ENCODE peak calls at places on chromosomes 12 and 14, in nine cellular contexts. One of them, this sample, is unnamed.

GRCh38 chr14:24673534-24674203 is 39.7 kb upstream of the GZMB start:
- DNase-seq in Daoy: no peak
- DNase-seq in stimulated activated CD4-positive, alpha-beta T cell treated with anti-CD3 and anti-CD28 coated beads, Interleukin-2, amount 100 ng/mL, for 48 hours: peak
- DNase-seq in foreskin fibroblast: no peak
- DNase-seq in effector memory CD4-positive, alpha-beta T cell: peak
- DNase-seq in stimulated activated effector memory CD8-positive, alpha-beta T cell treated with anti-CD3 and anti-CD28 coated beads, Interleukin-12 subunit alpha, Interleukin-12 subunit beta, amount 100 ng/mL, for 72 hours: peak
- DNase-seq in globus pallidus: no peak
- DNase-seq in GM03348: no peak
- DNase-seq in activated T-helper 1 cell treated with anti-CD3 and anti-CD28 coated beads, Interleukin-2, amount 50 U/mL, for 16 hours: peak
- DNase-seq in this sample: no peak

GRCh38 chr12:130831246-130831645 is 7.8 kb downstream of the STX2 start:
- DNase-seq in activated T-helper 1 cell treated with anti-CD3 and anti-CD28 coated beads, Interleukin-2, amount 50 U/mL, for 16 hours: no peak
- DNase-seq in effector memory CD4-positive, alpha-beta T cell: no peak
- DNase-seq in stimulated activated CD4-positive, alpha-beta T cell treated with anti-CD3 and anti-CD28 coated beads, Interleukin-2, amount 100 ng/mL, for 48 hours: no peak
- DNase-seq in foreskin fibroblast: no peak
- DNase-seq in stimulated activated effector memory CD8-positive, alpha-beta T cell treated with anti-CD3 and anti-CD28 coated beads, Interleukin-12 subunit alpha, Interleukin-12 subunit beta, amount 100 ng/mL, for 72 hours: no peak
- DNase-seq in Daoy: no peak
- DNase-seq in globus pallidus: no peak
- DNase-seq in GM03348: no peak
- DNase-seq in this sample: no peak

GRCh38 chr14:45201908-45202307 is 51.1 kb downstream of the MIS18BP1 start:
- DNase-seq in stimulated activated CD4-positive, alpha-beta T cell treated with anti-CD3 and anti-CD28 coated beads, Interleukin-2, amount 100 ng/mL, for 48 hours: no peak
- DNase-seq in globus pallidus: no peak
- DNase-seq in foreskin fibroblast: peak
- DNase-seq in GM03348: peak
- DNase-seq in Daoy: no peak
- DNase-seq in activated T-helper 1 cell treated with anti-CD3 and anti-CD28 coated beads, Interleukin-2, amount 50 U/mL, for 16 hours: no peak
- DNase-seq in stimulated activated effector memory CD8-positive, alpha-beta T cell treated with anti-CD3 and anti-CD28 coated beads, Interleukin-12 subunit alpha, Interleukin-12 subunit beta, amount 100 ng/mL, for 72 hours: no peak
- DNase-seq in effector memory CD4-positive, alpha-beta T cell: no peak
- DNase-seq in this sample: no peak

GRCh38 chr14:49512147-49512551 is 74.0 kb downstream of the RPS29 start:
- DNase-seq in stimulated activated effector memory CD8-positive, alpha-beta T cell treated with anti-CD3 and anti-CD28 coated beads, Interleukin-12 subunit alpha, Interleukin-12 subunit beta, amount 100 ng/mL, for 72 hours: no peak
- DNase-seq in effector memory CD4-positive, alpha-beta T cell: no peak
- DNase-seq in stimulated activated CD4-positive, alpha-beta T cell treated with anti-CD3 and anti-CD28 coated beads, Interleukin-2, amount 100 ng/mL, for 48 hours: no peak
- DNase-seq in Daoy: peak
- DNase-seq in activated T-helper 1 cell treated with anti-CD3 and anti-CD28 coated beads, Interleukin-2, amount 50 U/mL, for 16 hours: no peak
- DNase-seq in globus pallidus: no peak
- DNase-seq in GM03348: peak
- DNase-seq in foreskin fibroblast: peak
- DNase-seq in this sample: peak

GRCh38 chr14:28754209-28754985 is 12.2 kb upstream of the FOXG1 start:
- DNase-seq in activated T-helper 1 cell treated with anti-CD3 and anti-CD28 coated beads, Interleukin-2, amount 50 U/mL, for 16 hours: no peak
- DNase-seq in GM03348: peak
- DNase-seq in stimulated activated effector memory CD8-positive, alpha-beta T cell treated with anti-CD3 and anti-CD28 coated beads, Interleukin-12 subunit alpha, Interleukin-12 subunit beta, amount 100 ng/mL, for 72 hours: no peak
- DNase-seq in effector memory CD4-positive, alpha-beta T cell: no peak
- DNase-seq in globus pallidus: peak
- DNase-seq in Daoy: peak
- DNase-seq in foreskin fibroblast: peak
- DNase-seq in stimulated activated CD4-positive, alpha-beta T cell treated with anti-CD3 and anti-CD28 coated beads, Interleukin-2, amount 100 ng/mL, for 48 hours: no peak
- DNase-seq in this sample: no peak

GRCh38 chr14:38731962-38732361 is 371.1 kb downstream of the SEC23A start:
- DNase-seq in Daoy: no peak
- DNase-seq in globus pallidus: no peak
- DNase-seq in effector memory CD4-positive, alpha-beta T cell: no peak
- DNase-seq in foreskin fibroblast: no peak
- DNase-seq in activated T-helper 1 cell treated with anti-CD3 and anti-CD28 coated beads, Interleukin-2, amount 50 U/mL, for 16 hours: no peak
- DNase-seq in GM03348: no peak
- DNase-seq in stimulated activated effector memory CD8-positive, alpha-beta T cell treated with anti-CD3 and anti-CD28 coated beads, Interleukin-12 subunit alpha, Interleukin-12 subunit beta, amount 100 ng/mL, for 72 hours: no peak
- DNase-seq in stimulated activated CD4-positive, alpha-beta T cell treated with anti-CD3 and anti-CD28 coated beads, Interleukin-2, amount 100 ng/mL, for 48 hours: no peak
- DNase-seq in this sample: no peak

GRCh38 chr12:124175731-124176130 is 119.2 kb upstream of the RFLNA start:
- DNase-seq in globus pallidus: no peak
- DNase-seq in stimulated activated effector memory CD8-positive, alpha-beta T cell treated with anti-CD3 and anti-CD28 coated beads, Interleukin-12 subunit alpha, Interleukin-12 subunit beta, amount 100 ng/mL, for 72 hours: no peak
- DNase-seq in GM03348: no peak
- DNase-seq in Daoy: no peak
- DNase-seq in foreskin fibroblast: no peak
- DNase-seq in activated T-helper 1 cell treated with anti-CD3 and anti-CD28 coated beads, Interleukin-2, amount 50 U/mL, for 16 hours: no peak
- DNase-seq in effector memory CD4-positive, alpha-beta T cell: no peak
- DNase-seq in stimulated activated CD4-positive, alpha-beta T cell treated with anti-CD3 and anti-CD28 coated beads, Interleukin-2, amount 100 ng/mL, for 48 hours: no peak
- DNase-seq in this sample: no peak

GRCh38 chr12:71782007-71782406 is 27.3 kb downstream of the RAB21 start:
- DNase-seq in GM03348: no peak
- DNase-seq in stimulated activated CD4-positive, alpha-beta T cell treated with anti-CD3 and anti-CD28 coated beads, Interleukin-2, amount 100 ng/mL, for 48 hours: no peak
- DNase-seq in Daoy: no peak
- DNase-seq in activated T-helper 1 cell treated with anti-CD3 and anti-CD28 coated beads, Interleukin-2, amount 50 U/mL, for 16 hours: no peak
- DNase-seq in foreskin fibroblast: no peak
- DNase-seq in stimulated activated effector memory CD8-positive, alpha-beta T cell treated with anti-CD3 and anti-CD28 coated beads, Interleukin-12 subunit alpha, Interleukin-12 subunit beta, amount 100 ng/mL, for 72 hours: no peak
- DNase-seq in globus pallidus: no peak
- DNase-seq in effector memory CD4-positive, alpha-beta T cell: no peak
- DNase-seq in this sample: no peak

GRCh38 chr12:3371018-3371417 is 120.0 kb upstream of the PRMT8 start:
- DNase-seq in stimulated activated CD4-positive, alpha-beta T cell treated with anti-CD3 and anti-CD28 coated beads, Interleukin-2, amount 100 ng/mL, for 48 hours: no peak
- DNase-seq in activated T-helper 1 cell treated with anti-CD3 and anti-CD28 coated beads, Interleukin-2, amount 50 U/mL, for 16 hours: no peak
- DNase-seq in foreskin fibroblast: no peak
- DNase-seq in stimulated activated effector memory CD8-positive, alpha-beta T cell treated with anti-CD3 and anti-CD28 coated beads, Interleukin-12 subunit alpha, Interleukin-12 subunit beta, amount 100 ng/mL, for 72 hours: no peak
- DNase-seq in globus pallidus: no peak
- DNase-seq in effector memory CD4-positive, alpha-beta T cell: no peak
- DNase-seq in Daoy: no peak
- DNase-seq in GM03348: no peak
- DNase-seq in this sample: no peak

GRCh38 chr12:57473392-57473791 is 6.3 kb downstream of the ARHGAP9 start:
- DNase-seq in Daoy: no peak
- DNase-seq in foreskin fibroblast: no peak
- DNase-seq in effector memory CD4-positive, alpha-beta T cell: no peak
- DNase-seq in globus pallidus: no peak
- DNase-seq in activated T-helper 1 cell treated with anti-CD3 and anti-CD28 coated beads, Interleukin-2, amount 50 U/mL, for 16 hours: no peak
- DNase-seq in GM03348: no peak
- DNase-seq in stimulated activated effector memory CD8-positive, alpha-beta T cell treated with anti-CD3 and anti-CD28 coated beads, Interleukin-12 subunit alpha, Interleukin-12 subunit beta, amount 100 ng/mL, for 72 hours: no peak
- DNase-seq in stimulated activated CD4-positive, alpha-beta T cell treated with anti-CD3 and anti-CD28 coated beads, Interleukin-2, amount 100 ng/mL, for 48 hours: no peak
- DNase-seq in this sample: no peak

GRCh38 chr14:53619625-53620324 is 336.9 kb downstream of the BMP4 start:
- DNase-seq in activated T-helper 1 cell treated with anti-CD3 and anti-CD28 coated beads, Interleukin-2, amount 50 U/mL, for 16 hours: no peak
- DNase-seq in stimulated activated effector memory CD8-positive, alpha-beta T cell treated with anti-CD3 and anti-CD28 coated beads, Interleukin-12 subunit alpha, Interleukin-12 subunit beta, amount 100 ng/mL, for 72 hours: no peak
- DNase-seq in effector memory CD4-positive, alpha-beta T cell: no peak
- DNase-seq in globus pallidus: no peak
- DNase-seq in stimulated activated CD4-positive, alpha-beta T cell treated with anti-CD3 and anti-CD28 coated beads, Interleukin-2, amount 100 ng/mL, for 48 hours: no peak
- DNase-seq in foreskin fibroblast: peak
- DNase-seq in GM03348: peak
- DNase-seq in Daoy: peak
- DNase-seq in this sample: peak

GRCh38 chr12:76422878-76423438 is 74.7 kb upstream of the BBS10 start:
- DNase-seq in foreskin fibroblast: peak
- DNase-seq in effector memory CD4-positive, alpha-beta T cell: no peak
- DNase-seq in activated T-helper 1 cell treated with anti-CD3 and anti-CD28 coated beads, Interleukin-2, amount 50 U/mL, for 16 hours: no peak
- DNase-seq in stimulated activated effector memory CD8-positive, alpha-beta T cell treated with anti-CD3 and anti-CD28 coated beads, Interleukin-12 subunit alpha, Interleukin-12 subunit beta, amount 100 ng/mL, for 72 hours: no peak
- DNase-seq in Daoy: no peak
- DNase-seq in stimulated activated CD4-positive, alpha-beta T cell treated with anti-CD3 and anti-CD28 coated beads, Interleukin-2, amount 100 ng/mL, for 48 hours: no peak
- DNase-seq in GM03348: peak
- DNase-seq in globus pallidus: no peak
- DNase-seq in this sample: no peak

GRCh38 chr12:57454566-57455373 is at the start of gene INHBE:
- DNase-seq in activated T-helper 1 cell treated with anti-CD3 and anti-CD28 coated beads, Interleukin-2, amount 50 U/mL, for 16 hours: no peak
- DNase-seq in foreskin fibroblast: peak
- DNase-seq in stimulated activated effector memory CD8-positive, alpha-beta T cell treated with anti-CD3 and anti-CD28 coated beads, Interleukin-12 subunit alpha, Interleukin-12 subunit beta, amount 100 ng/mL, for 72 hours: no peak
- DNase-seq in globus pallidus: no peak
- DNase-seq in effector memory CD4-positive, alpha-beta T cell: no peak
- DNase-seq in stimulated activated CD4-positive, alpha-beta T cell treated with anti-CD3 and anti-CD28 coated beads, Interleukin-2, amount 100 ng/mL, for 48 hours: no peak
- DNase-seq in GM03348: peak
- DNase-seq in Daoy: peak
- DNase-seq in this sample: peak

GRCh38 chr14:99937475-99938244 is 127.6 kb upstream of the EVL start:
- DNase-seq in effector memory CD4-positive, alpha-beta T cell: no peak
- DNase-seq in foreskin fibroblast: no peak
- DNase-seq in stimulated activated CD4-positive, alpha-beta T cell treated with anti-CD3 and anti-CD28 coated beads, Interleukin-2, amount 100 ng/mL, for 48 hours: no peak
- DNase-seq in GM03348: no peak
- DNase-seq in activated T-helper 1 cell treated with anti-CD3 and anti-CD28 coated beads, Interleukin-2, amount 50 U/mL, for 16 hours: no peak
- DNase-seq in globus pallidus: no peak
- DNase-seq in Daoy: no peak
- DNase-seq in stimulated activated effector memory CD8-positive, alpha-beta T cell treated with anti-CD3 and anti-CD28 coated beads, Interleukin-12 subunit alpha, Interleukin-12 subunit beta, amount 100 ng/mL, for 72 hours: no peak
- DNase-seq in this sample: no peak

GRCh38 chr14:63413009-63413408 is 94.3 kb upstream of the GPHB5 start:
- DNase-seq in Daoy: no peak
- DNase-seq in effector memory CD4-positive, alpha-beta T cell: no peak
- DNase-seq in stimulated activated effector memory CD8-positive, alpha-beta T cell treated with anti-CD3 and anti-CD28 coated beads, Interleukin-12 subunit alpha, Interleukin-12 subunit beta, amount 100 ng/mL, for 72 hours: no peak
- DNase-seq in activated T-helper 1 cell treated with anti-CD3 and anti-CD28 coated beads, Interleukin-2, amount 50 U/mL, for 16 hours: no peak
- DNase-seq in globus pallidus: no peak
- DNase-seq in GM03348: no peak
- DNase-seq in foreskin fibroblast: peak
- DNase-seq in stimulated activated CD4-positive, alpha-beta T cell treated with anti-CD3 and anti-CD28 coated beads, Interleukin-2, amount 100 ng/mL, for 48 hours: no peak
- DNase-seq in this sample: no peak

GRCh38 chr12:108896817-108897216 is 16.9 kb downstream of the DAO start:
- DNase-seq in effector memory CD4-positive, alpha-beta T cell: no peak
- DNase-seq in stimulated activated CD4-positive, alpha-beta T cell treated with anti-CD3 and anti-CD28 coated beads, Interleukin-2, amount 100 ng/mL, for 48 hours: no peak
- DNase-seq in globus pallidus: no peak
- DNase-seq in GM03348: no peak
- DNase-seq in activated T-helper 1 cell treated with anti-CD3 and anti-CD28 coated beads, Interleukin-2, amount 50 U/mL, for 16 hours: no peak
- DNase-seq in foreskin fibroblast: no peak
- DNase-seq in stimulated activated effector memory CD8-positive, alpha-beta T cell treated with anti-CD3 and anti-CD28 coated beads, Interleukin-12 subunit alpha, Interleukin-12 subunit beta, amount 100 ng/mL, for 72 hours: no peak
- DNase-seq in Daoy: no peak
- DNase-seq in this sample: no peak

GRCh38 chr14:100615736-100616695 is 28.8 kb upstream of the BEGAIN start:
- DNase-seq in GM03348: no peak
- DNase-seq in stimulated activated CD4-positive, alpha-beta T cell treated with anti-CD3 and anti-CD28 coated beads, Interleukin-2, amount 100 ng/mL, for 48 hours: no peak
- DNase-seq in globus pallidus: no peak
- DNase-seq in effector memory CD4-positive, alpha-beta T cell: no peak
- DNase-seq in Daoy: no peak
- DNase-seq in foreskin fibroblast: no peak
- DNase-seq in activated T-helper 1 cell treated with anti-CD3 and anti-CD28 coated beads, Interleukin-2, amount 50 U/mL, for 16 hours: no peak
- DNase-seq in stimulated activated effector memory CD8-positive, alpha-beta T cell treated with anti-CD3 and anti-CD28 coated beads, Interleukin-12 subunit alpha, Interleukin-12 subunit beta, amount 100 ng/mL, for 72 hours: no peak
- DNase-seq in this sample: no peak

GRCh38 chr14:89365071-89365801 is 51.8 kb downstream of the FOXN3 start:
- DNase-seq in effector memory CD4-positive, alpha-beta T cell: peak
- DNase-seq in activated T-helper 1 cell treated with anti-CD3 and anti-CD28 coated beads, Interleukin-2, amount 50 U/mL, for 16 hours: peak
- DNase-seq in Daoy: no peak
- DNase-seq in stimulated activated CD4-positive, alpha-beta T cell treated with anti-CD3 and anti-CD28 coated beads, Interleukin-2, amount 100 ng/mL, for 48 hours: peak
- DNase-seq in stimulated activated effector memory CD8-positive, alpha-beta T cell treated with anti-CD3 and anti-CD28 coated beads, Interleukin-12 subunit alpha, Interleukin-12 subunit beta, amount 100 ng/mL, for 72 hours: peak
- DNase-seq in GM03348: peak
- DNase-seq in foreskin fibroblast: no peak
- DNase-seq in globus pallidus: peak
- DNase-seq in this sample: no peak

GRCh38 chr12:112148031-112148513 is 22.7 kb downstream of the TRAFD1 start:
- DNase-seq in Daoy: peak
- DNase-seq in stimulated activated effector memory CD8-positive, alpha-beta T cell treated with anti-CD3 and anti-CD28 coated beads, Interleukin-12 subunit alpha, Interleukin-12 subunit beta, amount 100 ng/mL, for 72 hours: no peak
- DNase-seq in stimulated activated CD4-positive, alpha-beta T cell treated with anti-CD3 and anti-CD28 coated beads, Interleukin-2, amount 100 ng/mL, for 48 hours: no peak
- DNase-seq in effector memory CD4-positive, alpha-beta T cell: no peak
- DNase-seq in activated T-helper 1 cell treated with anti-CD3 and anti-CD28 coated beads, Interleukin-2, amount 50 U/mL, for 16 hours: no peak
- DNase-seq in globus pallidus: no peak
- DNase-seq in foreskin fibroblast: peak
- DNase-seq in GM03348: no peak
- DNase-seq in this sample: no peak

GRCh38 chr12:124853781-124854636 is 9.7 kb downstream of the SCARB1 start:
- DNase-seq in GM03348: no peak
- DNase-seq in foreskin fibroblast: no peak
- DNase-seq in Daoy: no peak
- DNase-seq in globus pallidus: no peak
- DNase-seq in effector memory CD4-positive, alpha-beta T cell: no peak
- DNase-seq in stimulated activated CD4-positive, alpha-beta T cell treated with anti-CD3 and anti-CD28 coated beads, Interleukin-2, amount 100 ng/mL, for 48 hours: no peak
- DNase-seq in stimulated activated effector memory CD8-positive, alpha-beta T cell treated with anti-CD3 and anti-CD28 coated beads, Interleukin-12 subunit alpha, Interleukin-12 subunit beta, amount 100 ng/mL, for 72 hours: no peak
- DNase-seq in activated T-helper 1 cell treated with anti-CD3 and anti-CD28 coated beads, Interleukin-2, amount 50 U/mL, for 16 hours: no peak
- DNase-seq in this sample: no peak

GRCh38 chr14:75277796-75278421 is 719 bp upstream of the FOS start:
- DNase-seq in GM03348: no peak
- DNase-seq in stimulated activated CD4-positive, alpha-beta T cell treated with anti-CD3 and anti-CD28 coated beads, Interleukin-2, amount 100 ng/mL, for 48 hours: no peak
- DNase-seq in stimulated activated effector memory CD8-positive, alpha-beta T cell treated with anti-CD3 and anti-CD28 coated beads, Interleukin-12 subunit alpha, Interleukin-12 subunit beta, amount 100 ng/mL, for 72 hours: no peak
- DNase-seq in activated T-helper 1 cell treated with anti-CD3 and anti-CD28 coated beads, Interleukin-2, amount 50 U/mL, for 16 hours: no peak
- DNase-seq in globus pallidus: no peak
- DNase-seq in effector memory CD4-positive, alpha-beta T cell: no peak
- DNase-seq in Daoy: no peak
- DNase-seq in foreskin fibroblast: no peak
- DNase-seq in this sample: no peak

GRCh38 chr12:124098101-124098757 is 125.2 kb downstream of the ZNF664 start:
- DNase-seq in stimulated activated CD4-positive, alpha-beta T cell treated with anti-CD3 and anti-CD28 coated beads, Interleukin-2, amount 100 ng/mL, for 48 hours: no peak
- DNase-seq in globus pallidus: peak
- DNase-seq in effector memory CD4-positive, alpha-beta T cell: no peak
- DNase-seq in activated T-helper 1 cell treated with anti-CD3 and anti-CD28 coated beads, Interleukin-2, amount 50 U/mL, for 16 hours: no peak
- DNase-seq in stimulated activated effector memory CD8-positive, alpha-beta T cell treated with anti-CD3 and anti-CD28 coated beads, Interleukin-12 subunit alpha, Interleukin-12 subunit beta, amount 100 ng/mL, for 72 hours: no peak
- DNase-seq in Daoy: no peak
- DNase-seq in foreskin fibroblast: no peak
- DNase-seq in GM03348: no peak
- DNase-seq in this sample: no peak

GRCh38 chr14:68656452-68656851 is 136.4 kb downstream of the ZFP36L1 start:
- DNase-seq in stimulated activated CD4-positive, alpha-beta T cell treated with anti-CD3 and anti-CD28 coated beads, Interleukin-2, amount 100 ng/mL, for 48 hours: no peak
- DNase-seq in globus pallidus: no peak
- DNase-seq in activated T-helper 1 cell treated with anti-CD3 and anti-CD28 coated beads, Interleukin-2, amount 50 U/mL, for 16 hours: no peak
- DNase-seq in foreskin fibroblast: no peak
- DNase-seq in Daoy: no peak
- DNase-seq in stimulated activated effector memory CD8-positive, alpha-beta T cell treated with anti-CD3 and anti-CD28 coated beads, Interleukin-12 subunit alpha, Interleukin-12 subunit beta, amount 100 ng/mL, for 72 hours: no peak
- DNase-seq in effector memory CD4-positive, alpha-beta T cell: no peak
- DNase-seq in GM03348: no peak
- DNase-seq in this sample: no peak

GRCh38 chr12:118436986-118437385 is 60.6 kb downstream of the SUDS3 start:
- DNase-seq in foreskin fibroblast: peak
- DNase-seq in globus pallidus: no peak
- DNase-seq in stimulated activated effector memory CD8-positive, alpha-beta T cell treated with anti-CD3 and anti-CD28 coated beads, Interleukin-12 subunit alpha, Interleukin-12 subunit beta, amount 100 ng/mL, for 72 hours: no peak
- DNase-seq in stimulated activated CD4-positive, alpha-beta T cell treated with anti-CD3 and anti-CD28 coated beads, Interleukin-2, amount 100 ng/mL, for 48 hours: no peak
- DNase-seq in effector memory CD4-positive, alpha-beta T cell: no peak
- DNase-seq in Daoy: no peak
- DNase-seq in GM03348: peak
- DNase-seq in activated T-helper 1 cell treated with anti-CD3 and anti-CD28 coated beads, Interleukin-2, amount 50 U/mL, for 16 hours: no peak
- DNase-seq in this sample: no peak

GRCh38 chr14:53640695-53641094 is 315.9 kb downstream of the BMP4 start:
- DNase-seq in activated T-helper 1 cell treated with anti-CD3 and anti-CD28 coated beads, Interleukin-2, amount 50 U/mL, for 16 hours: no peak
- DNase-seq in stimulated activated CD4-positive, alpha-beta T cell treated with anti-CD3 and anti-CD28 coated beads, Interleukin-2, amount 100 ng/mL, for 48 hours: no peak
- DNase-seq in globus pallidus: no peak
- DNase-seq in foreskin fibroblast: peak
- DNase-seq in stimulated activated effector memory CD8-positive, alpha-beta T cell treated with anti-CD3 and anti-CD28 coated beads, Interleukin-12 subunit alpha, Interleukin-12 subunit beta, amount 100 ng/mL, for 72 hours: no peak
- DNase-seq in Daoy: peak
- DNase-seq in GM03348: no peak
- DNase-seq in effector memory CD4-positive, alpha-beta T cell: no peak
- DNase-seq in this sample: no peak

GRCh38 chr12:116547955-116548471 is 11.2 kb upstream of the MAP1LC3B2 start:
- DNase-seq in stimulated activated CD4-positive, alpha-beta T cell treated with anti-CD3 and anti-CD28 coated beads, Interleukin-2, amount 100 ng/mL, for 48 hours: no peak
- DNase-seq in globus pallidus: no peak
- DNase-seq in GM03348: peak
- DNase-seq in foreskin fibroblast: peak
- DNase-seq in stimulated activated effector memory CD8-positive, alpha-beta T cell treated with anti-CD3 and anti-CD28 coated beads, Interleukin-12 subunit alpha, Interleukin-12 subunit beta, amount 100 ng/mL, for 72 hours: no peak
- DNase-seq in Daoy: peak
- DNase-seq in activated T-helper 1 cell treated with anti-CD3 and anti-CD28 coated beads, Interleukin-2, amount 50 U/mL, for 16 hours: no peak
- DNase-seq in effector memory CD4-positive, alpha-beta T cell: no peak
- DNase-seq in this sample: no peak

GRCh38 chr14:22793976-22794375 is 21.3 kb downstream of the SLC7A7 start:
- DNase-seq in effector memory CD4-positive, alpha-beta T cell: no peak
- DNase-seq in Daoy: no peak
- DNase-seq in activated T-helper 1 cell treated with anti-CD3 and anti-CD28 coated beads, Interleukin-2, amount 50 U/mL, for 16 hours: no peak
- DNase-seq in globus pallidus: no peak
- DNase-seq in stimulated activated effector memory CD8-positive, alpha-beta T cell treated with anti-CD3 and anti-CD28 coated beads, Interleukin-12 subunit alpha, Interleukin-12 subunit beta, amount 100 ng/mL, for 72 hours: no peak
- DNase-seq in stimulated activated CD4-positive, alpha-beta T cell treated with anti-CD3 and anti-CD28 coated beads, Interleukin-2, amount 100 ng/mL, for 48 hours: no peak
- DNase-seq in GM03348: no peak
- DNase-seq in foreskin fibroblast: no peak
- DNase-seq in this sample: no peak

GRCh38 chr12:77049767-77050353 is 15.5 kb downstream of the E2F7 start:
- DNase-seq in globus pallidus: peak
- DNase-seq in foreskin fibroblast: peak
- DNase-seq in stimulated activated effector memory CD8-positive, alpha-beta T cell treated with anti-CD3 and anti-CD28 coated beads, Interleukin-12 subunit alpha, Interleukin-12 subunit beta, amount 100 ng/mL, for 72 hours: no peak
- DNase-seq in GM03348: peak
- DNase-seq in activated T-helper 1 cell treated with anti-CD3 and anti-CD28 coated beads, Interleukin-2, amount 50 U/mL, for 16 hours: no peak
- DNase-seq in stimulated activated CD4-positive, alpha-beta T cell treated with anti-CD3 and anti-CD28 coated beads, Interleukin-2, amount 100 ng/mL, for 48 hours: no peak
- DNase-seq in effector memory CD4-positive, alpha-beta T cell: no peak
- DNase-seq in Daoy: peak
- DNase-seq in this sample: no peak

GRCh38 chr14:72350215-72350614 is 418.0 kb downstream of the RGS6 start:
- DNase-seq in GM03348: no peak
- DNase-seq in foreskin fibroblast: no peak
- DNase-seq in stimulated activated effector memory CD8-positive, alpha-beta T cell treated with anti-CD3 and anti-CD28 coated beads, Interleukin-12 subunit alpha, Interleukin-12 subunit beta, amount 100 ng/mL, for 72 hours: no peak
- DNase-seq in stimulated activated CD4-positive, alpha-beta T cell treated with anti-CD3 and anti-CD28 coated beads, Interleukin-2, amount 100 ng/mL, for 48 hours: no peak
- DNase-seq in Daoy: no peak
- DNase-seq in globus pallidus: no peak
- DNase-seq in effector memory CD4-positive, alpha-beta T cell: no peak
- DNase-seq in activated T-helper 1 cell treated with anti-CD3 and anti-CD28 coated beads, Interleukin-2, amount 50 U/mL, for 16 hours: no peak
- DNase-seq in this sample: no peak

GRCh38 chr12:64088431-64089349 is 133.4 kb downstream of the KICS2 start:
- DNase-seq in GM03348: peak
- DNase-seq in effector memory CD4-positive, alpha-beta T cell: no peak
- DNase-seq in globus pallidus: peak
- DNase-seq in foreskin fibroblast: peak
- DNase-seq in stimulated activated effector memory CD8-positive, alpha-beta T cell treated with anti-CD3 and anti-CD28 coated beads, Interleukin-12 subunit alpha, Interleukin-12 subunit beta, amount 100 ng/mL, for 72 hours: no peak
- DNase-seq in stimulated activated CD4-positive, alpha-beta T cell treated with anti-CD3 and anti-CD28 coated beads, Interleukin-2, amount 100 ng/mL, for 48 hours: no peak
- DNase-seq in activated T-helper 1 cell treated with anti-CD3 and anti-CD28 coated beads, Interleukin-2, amount 50 U/mL, for 16 hours: no peak
- DNase-seq in Daoy: peak
- DNase-seq in this sample: peak

GRCh38 chr14:56661478-56661877 is 81.9 kb downstream of the TMEM260 start:
- DNase-seq in activated T-helper 1 cell treated with anti-CD3 and anti-CD28 coated beads, Interleukin-2, amount 50 U/mL, for 16 hours: no peak
- DNase-seq in stimulated activated effector memory CD8-positive, alpha-beta T cell treated with anti-CD3 and anti-CD28 coated beads, Interleukin-12 subunit alpha, Interleukin-12 subunit beta, amount 100 ng/mL, for 72 hours: no peak
- DNase-seq in effector memory CD4-positive, alpha-beta T cell: no peak
- DNase-seq in Daoy: no peak
- DNase-seq in foreskin fibroblast: no peak
- DNase-seq in globus pallidus: no peak
- DNase-seq in GM03348: no peak
- DNase-seq in stimulated activated CD4-positive, alpha-beta T cell treated with anti-CD3 and anti-CD28 coated beads, Interleukin-2, amount 100 ng/mL, for 48 hours: no peak
- DNase-seq in this sample: no peak

This sample was measured in MG63.